ENCODE peak calls at places on chromosomes 5 and 9, in five cellular contexts. One of them, this sample, is unnamed.

GRCh38 chr5:157602505-157602904 is 26.9 kb upstream of the ADAM19 start:
- DNase-seq in naive thymus-derived CD8-positive, alpha-beta T cell: no peak
- DNase-seq in activated CD8-positive, alpha-beta memory T cell treated with anti-CD3 and anti-CD28 coated beads, Interleukin-2, amount 10 ng/mL, durations not matched to agents 7 days and 5 days: peak
- DNase-seq in NCI-H524: no peak
- DNase-seq in spleen: no peak
- DNase-seq in this sample: no peak

GRCh38 chr5:137072376-137073174 is 426.6 kb downstream of the SPOCK1 start:
- DNase-seq in naive thymus-derived CD8-positive, alpha-beta T cell: no peak
- DNase-seq in activated CD8-positive, alpha-beta memory T cell treated with anti-CD3 and anti-CD28 coated beads, Interleukin-2, amount 10 ng/mL, durations not matched to agents 7 days and 5 days: no peak
- DNase-seq in NCI-H524: no peak
- DNase-seq in spleen: no peak
- DNase-seq in this sample: no peak

GRCh38 chr9:132020845-132021510 is 58.7 kb downstream of the MED27 start:
- DNase-seq in naive thymus-derived CD8-positive, alpha-beta T cell: no peak
- DNase-seq in activated CD8-positive, alpha-beta memory T cell treated with anti-CD3 and anti-CD28 coated beads, Interleukin-2, amount 10 ng/mL, durations not matched to agents 7 days and 5 days: no peak
- DNase-seq in NCI-H524: no peak
- DNase-seq in spleen: no peak
- DNase-seq in this sample: no peak

GRCh38 chr5:113020461-113021273 is 44.1 kb downstream of the DCP2 start:
- DNase-seq in naive thymus-derived CD8-positive, alpha-beta T cell: no peak
- DNase-seq in activated CD8-positive, alpha-beta memory T cell treated with anti-CD3 and anti-CD28 coated beads, Interleukin-2, amount 10 ng/mL, durations not matched to agents 7 days and 5 days: no peak
- DNase-seq in NCI-H524: no peak
- DNase-seq in spleen: no peak
- DNase-seq in this sample: no peak

GRCh38 chr9:99222416-99223280 is 566 bp downstream of the SEC61B start:
- DNase-seq in naive thymus-derived CD8-positive, alpha-beta T cell: no peak
- DNase-seq in activated CD8-positive, alpha-beta memory T cell treated with anti-CD3 and anti-CD28 coated beads, Interleukin-2, amount 10 ng/mL, durations not matched to agents 7 days and 5 days: no peak
- DNase-seq in NCI-H524: peak
- DNase-seq in spleen: no peak
- DNase-seq in this sample: no peak

GRCh38 chr5:14447958-14448881 is 133.4 kb upstream of the OTULINL start:
- DNase-seq in naive thymus-derived CD8-positive, alpha-beta T cell: no peak
- DNase-seq in activated CD8-positive, alpha-beta memory T cell treated with anti-CD3 and anti-CD28 coated beads, Interleukin-2, amount 10 ng/mL, durations not matched to agents 7 days and 5 days: no peak
- DNase-seq in NCI-H524: no peak
- DNase-seq in spleen: no peak
- DNase-seq in this sample: no peak

GRCh38 chr5:31194458-31194808 is 947 bp downstream of the CDH6 start:
- DNase-seq in naive thymus-derived CD8-positive, alpha-beta T cell: no peak
- DNase-seq in activated CD8-positive, alpha-beta memory T cell treated with anti-CD3 and anti-CD28 coated beads, Interleukin-2, amount 10 ng/mL, durations not matched to agents 7 days and 5 days: no peak
- DNase-seq in NCI-H524: peak
- DNase-seq in spleen: no peak
- DNase-seq in this sample: no peak

GRCh38 chr9:75950983-75951382 is 60.5 kb downstream of the PCSK5 start:
- DNase-seq in naive thymus-derived CD8-positive, alpha-beta T cell: no peak
- DNase-seq in activated CD8-positive, alpha-beta memory T cell treated with anti-CD3 and anti-CD28 coated beads, Interleukin-2, amount 10 ng/mL, durations not matched to agents 7 days and 5 days: no peak
- DNase-seq in NCI-H524: no peak
- DNase-seq in spleen: no peak
- DNase-seq in this sample: no peak

GRCh38 chr5:58151414-58151813 is 308.5 kb downstream of the PLK2 start:
- DNase-seq in naive thymus-derived CD8-positive, alpha-beta T cell: no peak
- DNase-seq in activated CD8-positive, alpha-beta memory T cell treated with anti-CD3 and anti-CD28 coated beads, Interleukin-2, amount 10 ng/mL, durations not matched to agents 7 days and 5 days: no peak
- DNase-seq in NCI-H524: no peak
- DNase-seq in spleen: no peak
- DNase-seq in this sample: no peak

GRCh38 chr5:85337400-85337799 is 952.7 kb upstream of the EDIL3 start:
- DNase-seq in naive thymus-derived CD8-positive, alpha-beta T cell: no peak
- DNase-seq in activated CD8-positive, alpha-beta memory T cell treated with anti-CD3 and anti-CD28 coated beads, Interleukin-2, amount 10 ng/mL, durations not matched to agents 7 days and 5 days: no peak
- DNase-seq in NCI-H524: peak
- DNase-seq in spleen: no peak
- DNase-seq in this sample: no peak

GRCh38 chr5:32710335-32710858 is 724 bp upstream of the NPR3 start:
- DNase-seq in naive thymus-derived CD8-positive, alpha-beta T cell: no peak
- DNase-seq in activated CD8-positive, alpha-beta memory T cell treated with anti-CD3 and anti-CD28 coated beads, Interleukin-2, amount 10 ng/mL, durations not matched to agents 7 days and 5 days: no peak
- DNase-seq in NCI-H524: peak
- DNase-seq in spleen: no peak
- DNase-seq in this sample: peak

GRCh38 chr5:127615916-127616315 is 33.0 kb upstream of the CTXN3 start:
- DNase-seq in naive thymus-derived CD8-positive, alpha-beta T cell: no peak
- DNase-seq in activated CD8-positive, alpha-beta memory T cell treated with anti-CD3 and anti-CD28 coated beads, Interleukin-2, amount 10 ng/mL, durations not matched to agents 7 days and 5 days: no peak
- DNase-seq in NCI-H524: no peak
- DNase-seq in spleen: no peak
- DNase-seq in this sample: no peak

GRCh38 chr5:73796164-73797141 is 170.5 kb downstream of the ARHGEF28 start:
- DNase-seq in naive thymus-derived CD8-positive, alpha-beta T cell: peak
- DNase-seq in activated CD8-positive, alpha-beta memory T cell treated with anti-CD3 and anti-CD28 coated beads, Interleukin-2, amount 10 ng/mL, durations not matched to agents 7 days and 5 days: peak
- DNase-seq in NCI-H524: no peak
- DNase-seq in spleen: no peak
- DNase-seq in this sample: peak

GRCh38 chr5:100746730-100747129 is 156.4 kb downstream of the ST8SIA4 start:
- DNase-seq in naive thymus-derived CD8-positive, alpha-beta T cell: no peak
- DNase-seq in activated CD8-positive, alpha-beta memory T cell treated with anti-CD3 and anti-CD28 coated beads, Interleukin-2, amount 10 ng/mL, durations not matched to agents 7 days and 5 days: no peak
- DNase-seq in NCI-H524: no peak
- DNase-seq in spleen: no peak
- DNase-seq in this sample: no peak

GRCh38 chr9:35348109-35348508 is 141.8 kb upstream of the RUSC2 start:
- DNase-seq in naive thymus-derived CD8-positive, alpha-beta T cell: no peak
- DNase-seq in activated CD8-positive, alpha-beta memory T cell treated with anti-CD3 and anti-CD28 coated beads, Interleukin-2, amount 10 ng/mL, durations not matched to agents 7 days and 5 days: no peak
- DNase-seq in NCI-H524: no peak
- DNase-seq in spleen: no peak
- DNase-seq in this sample: peak

GRCh38 chr5:14298126-14298847 is 155.1 kb downstream of the TRIO start:
- DNase-seq in naive thymus-derived CD8-positive, alpha-beta T cell: no peak
- DNase-seq in activated CD8-positive, alpha-beta memory T cell treated with anti-CD3 and anti-CD28 coated beads, Interleukin-2, amount 10 ng/mL, durations not matched to agents 7 days and 5 days: no peak
- DNase-seq in NCI-H524: no peak
- DNase-seq in spleen: no peak
- DNase-seq in this sample: no peak

GRCh38 chr5:164504141-164504772 is 998.8 kb downstream of the MAT2B start:
- DNase-seq in naive thymus-derived CD8-positive, alpha-beta T cell: no peak
- DNase-seq in activated CD8-positive, alpha-beta memory T cell treated with anti-CD3 and anti-CD28 coated beads, Interleukin-2, amount 10 ng/mL, durations not matched to agents 7 days and 5 days: no peak
- DNase-seq in NCI-H524: peak
- DNase-seq in spleen: no peak
- DNase-seq in this sample: no peak

GRCh38 chr9:129726322-129727160 is 26.3 kb downstream of the PTGES start:
- DNase-seq in naive thymus-derived CD8-positive, alpha-beta T cell: peak
- DNase-seq in activated CD8-positive, alpha-beta memory T cell treated with anti-CD3 and anti-CD28 coated beads, Interleukin-2, amount 10 ng/mL, durations not matched to agents 7 days and 5 days: peak
- DNase-seq in NCI-H524: peak
- DNase-seq in spleen: peak
- DNase-seq in this sample: peak

GRCh38 chr9:114914139-114914538 is 16.3 kb downstream of the TNFSF8 start:
- DNase-seq in naive thymus-derived CD8-positive, alpha-beta T cell: no peak
- DNase-seq in activated CD8-positive, alpha-beta memory T cell treated with anti-CD3 and anti-CD28 coated beads, Interleukin-2, amount 10 ng/mL, durations not matched to agents 7 days and 5 days: no peak
- DNase-seq in NCI-H524: no peak
- DNase-seq in spleen: no peak
- DNase-seq in this sample: no peak

GRCh38 chr9:72882117-72882775 is 70.6 kb downstream of the ALDH1A1 start:
- DNase-seq in naive thymus-derived CD8-positive, alpha-beta T cell: no peak
- DNase-seq in activated CD8-positive, alpha-beta memory T cell treated with anti-CD3 and anti-CD28 coated beads, Interleukin-2, amount 10 ng/mL, durations not matched to agents 7 days and 5 days: no peak
- DNase-seq in NCI-H524: no peak
- DNase-seq in spleen: no peak
- DNase-seq in this sample: peak

GRCh38 chr9:132997591-132997990 is 19.1 kb downstream of the GFI1B start:
- DNase-seq in naive thymus-derived CD8-positive, alpha-beta T cell: no peak
- DNase-seq in activated CD8-positive, alpha-beta memory T cell treated with anti-CD3 and anti-CD28 coated beads, Interleukin-2, amount 10 ng/mL, durations not matched to agents 7 days and 5 days: no peak
- DNase-seq in NCI-H524: no peak
- DNase-seq in spleen: peak
- DNase-seq in this sample: no peak

GRCh38 chr9:112864413-112864812 is 26.3 kb downstream of the SLC46A2 start:
- DNase-seq in naive thymus-derived CD8-positive, alpha-beta T cell: no peak
- DNase-seq in activated CD8-positive, alpha-beta memory T cell treated with anti-CD3 and anti-CD28 coated beads, Interleukin-2, amount 10 ng/mL, durations not matched to agents 7 days and 5 days: no peak
- DNase-seq in NCI-H524: no peak
- DNase-seq in spleen: no peak
- DNase-seq in this sample: no peak

GRCh38 chr9:86809968-86810367 is 137.3 kb downstream of the GAS1 start:
- DNase-seq in naive thymus-derived CD8-positive, alpha-beta T cell: no peak
- DNase-seq in activated CD8-positive, alpha-beta memory T cell treated with anti-CD3 and anti-CD28 coated beads, Interleukin-2, amount 10 ng/mL, durations not matched to agents 7 days and 5 days: no peak
- DNase-seq in NCI-H524: no peak
- DNase-seq in spleen: no peak
- DNase-seq in this sample: no peak

GRCh38 chr9:105257767-105258166 is 13.3 kb downstream of the SLC44A1 start:
- DNase-seq in naive thymus-derived CD8-positive, alpha-beta T cell: no peak
- DNase-seq in activated CD8-positive, alpha-beta memory T cell treated with anti-CD3 and anti-CD28 coated beads, Interleukin-2, amount 10 ng/mL, durations not matched to agents 7 days and 5 days: no peak
- DNase-seq in NCI-H524: no peak
- DNase-seq in spleen: no peak
- DNase-seq in this sample: no peak

GRCh38 chr9:91126761-91127420 is 234.8 kb downstream of the AUH start:
- DNase-seq in naive thymus-derived CD8-positive, alpha-beta T cell: no peak
- DNase-seq in activated CD8-positive, alpha-beta memory T cell treated with anti-CD3 and anti-CD28 coated beads, Interleukin-2, amount 10 ng/mL, durations not matched to agents 7 days and 5 days: no peak
- DNase-seq in NCI-H524: no peak
- DNase-seq in spleen: no peak
- DNase-seq in this sample: no peak

GRCh38 chr9:137139468-137140150 is 655 bp downstream of the GRIN1 start:
- DNase-seq in naive thymus-derived CD8-positive, alpha-beta T cell: no peak
- DNase-seq in activated CD8-positive, alpha-beta memory T cell treated with anti-CD3 and anti-CD28 coated beads, Interleukin-2, amount 10 ng/mL, durations not matched to agents 7 days and 5 days: no peak
- DNase-seq in NCI-H524: no peak
- DNase-seq in spleen: no peak
- DNase-seq in this sample: no peak

GRCh38 chr5:91541696-91542095 is 158.6 kb upstream of the ARRDC3 start:
- DNase-seq in naive thymus-derived CD8-positive, alpha-beta T cell: no peak
- DNase-seq in activated CD8-positive, alpha-beta memory T cell treated with anti-CD3 and anti-CD28 coated beads, Interleukin-2, amount 10 ng/mL, durations not matched to agents 7 days and 5 days: no peak
- DNase-seq in NCI-H524: no peak
- DNase-seq in spleen: no peak
- DNase-seq in this sample: no peak

GRCh38 chr5:159514229-159514822 is 184.0 kb upstream of the IL12B start:
- DNase-seq in naive thymus-derived CD8-positive, alpha-beta T cell: no peak
- DNase-seq in activated CD8-positive, alpha-beta memory T cell treated with anti-CD3 and anti-CD28 coated beads, Interleukin-2, amount 10 ng/mL, durations not matched to agents 7 days and 5 days: no peak
- DNase-seq in NCI-H524: no peak
- DNase-seq in spleen: no peak
- DNase-seq in this sample: peak

This sample was measured in left cardiac atrium.